ENCODE peak calls at places on chromosome X, in four cellular contexts. Y is neuronal stem cell, L is HT1080, W is lung microvascular endothelial cell. D is an unnamed sample.

GRCh38 chrX:121570072-121570841 is 522.8 kb downstream of the GLUD2 start:
- DNase-seq in L (peak; percentile 1), W (peak; percentile 0), Y (no peak), D (no peak)

GRCh38 chrX:140572724-140573123 is 67.9 kb upstream of the SOX3 start:
- DNase-seq in W (peak; percentile 5), Y (peak; percentile 14), L (peak; percentile 36), D (no peak)

GRCh38 chrX:5998901-5999300 is 229.8 kb downstream of the NLGN4X start:
- DNase-seq in W (no peak), Y (no peak), L (no peak), D (no peak)

GRCh38 chrX:86946569-86946968 is 571.0 kb upstream of the KLHL4 start:
- DNase-seq in L (no peak), W (peak; percentile 9), Y (peak; percentile 31), D (peak; percentile 1)

GRCh38 chrX:70479970-70480659 is 35.5 kb downstream of the DLG3 start:
- DNase-seq in W (peak; percentile 27), Y (no peak), L (no peak), D (no peak)

GRCh38 chrX:154084449-154085300 is 12.8 kb downstream of the MECP2 start:
- DNase-seq in Y (no peak), W (no peak), L (no peak), D (no peak)

GRCh38 chrX:106606583-106606982 is 5.2 kb upstream of the RADX start:
- DNase-seq in W (no peak), Y (no peak), L (peak; percentile 38), D (no peak)

GRCh38 chrX:39762266-39762841 is 335.4 kb downstream of the BCOR start:
- DNase-seq in L (peak; percentile 64), W (peak; percentile 78), Y (no peak), D (no peak)

GRCh38 chrX:39442332-39442731 is 641.1 kb downstream of the MID1IP1 start:
- DNase-seq in W (no peak), L (no peak), Y (no peak), D (no peak)

GRCh38 chrX:79078114-79078513 is 66.4 kb upstream of the GPR174 start:
- DNase-seq in W (no peak), Y (no peak), L (no peak), D (no peak)

GRCh38 chrX:16278927-16279326 is 111.6 kb downstream of the MAGEB17 start:
- DNase-seq in L (no peak), W (no peak), Y (no peak), D (no peak)

GRCh38 chrX:44144491-44144890 is 171.3 kb upstream of the NDP start:
- DNase-seq in Y (peak; percentile 2), L (no peak), W (no peak), D (no peak)

GRCh38 chrX:66014560-66014959 is 25.3 kb downstream of the VSIG4 start:
- DNase-seq in W (no peak), L (no peak), Y (no peak), D (no peak)

GRCh38 chrX:74535211-74535621 is 79.2 kb downstream of the RLIM start:
- DNase-seq in W (peak; percentile 48), Y (no peak), L (peak; percentile 59), D (no peak)

D was measured in GM12891.